ENCODE peak calls at places on chromosomes 16 and 17, in five cellular contexts. M, B, Y, Q and E are unnamed samples.

GRCh38 chr17:63911657-63912100 is 621 bp upstream of the CSHL1 start:
- DNase-seq in M (no peak), Y (peak), B (no peak), Q (peak), E (peak)

GRCh38 chr17:80986816-80987480 is 4.7 kb upstream of the CHMP6 start:
- DNase-seq in Y (no peak), M (no peak), Q (no peak), B (no peak), E (no peak)

GRCh38 chr16:11094075-11094593 is 149.8 kb downstream of the CLEC16A start:
- DNase-seq in Q (peak), M (no peak), Y (peak), B (no peak), E (peak)

GRCh38 chr17:79006794-79007503 is 2.6 kb downstream of the CANT1 start:
- DNase-seq in B (no peak), Y (no peak), M (no peak), Q (no peak), E (no peak)

GRCh38 chr17:15213381-15214087 is 51.6 kb downstream of the PMP22 start:
- DNase-seq in M (no peak), Q (peak), Y (peak), B (no peak), E (no peak)

GRCh38 chr17:21253646-21254441 is 634 bp upstream of the NATD1 start:
- DNase-seq in Q (no peak), M (no peak), B (no peak), Y (no peak), E (no peak)

GRCh38 chr17:8489841-8490240 is 54.2 kb downstream of the NDEL1 start:
- DNase-seq in Y (no peak), Q (peak), M (no peak), B (no peak), E (no peak)

GRCh38 chr16:71230122-71230845 is at the start of gene HYDIN:
- DNase-seq in M (no peak), Y (peak), B (no peak), Q (peak), E (no peak)

GRCh38 chr16:70453891-70454220 is 539 bp upstream of the FCSK start:
- DNase-seq in Q (no peak), Y (no peak), M (no peak), B (no peak), E (no peak)

GRCh38 chr17:70169707-70170597 is 620 bp downstream of the KCNJ2 start:
- DNase-seq in M (no peak), Y (peak), Q (peak), B (no peak), E (no peak)

GRCh38 chr16:2042666-2043295 is 4.9 kb downstream of the NTHL1 start:
- DNase-seq in M (no peak), B (no peak), Y (no peak), Q (no peak), E (no peak)

GRCh38 chr17:78120971-78121800 is 7.4 kb downstream of the TMC6 start:
- DNase-seq in Y (no peak), Q (no peak), M (no peak), B (no peak), E (no peak)

GRCh38 chr17:6420173-6420641 is 14.7 kb downstream of the AIPL1 start:
- DNase-seq in Y (no peak), Q (peak), B (no peak), M (no peak), E (no peak)

GRCh38 chr17:32495347-32496253 is 8.8 kb downstream of the CDK5R1 start:
- DNase-seq in B (no peak), Q (peak), Y (peak), M (no peak), E (no peak)

GRCh38 chr17:69448431-69449102 is 34.1 kb downstream of the MAP2K6 start:
- DNase-seq in Q (no peak), Y (no peak), M (no peak), B (no peak), E (no peak)

GRCh38 chr16:73878616-73879015 is 418.0 kb upstream of the PSMD7 start:
- DNase-seq in M (no peak), Q (peak), Y (peak), B (peak), E (peak)

GRCh38 chr16:66335704-66336329 is 30.7 kb upstream of the CDH5 start:
- DNase-seq in Q (peak), Y (peak), M (no peak), B (no peak), E (no peak)

GRCh38 chr17:77996256-77996655 is 37.8 kb downstream of the TNRC6C start:
- DNase-seq in Q (no peak), M (no peak), B (no peak), Y (no peak), E (no peak)

GRCh38 chr16:10988164-10988803 is 43.9 kb downstream of the CLEC16A start:
- DNase-seq in B (no peak), Y (no peak), Q (no peak), M (no peak), E (peak)

GRCh38 chr16:19885456-19886060 is 910 bp upstream of the GPRC5B start:
- DNase-seq in Y (no peak), Q (no peak), B (no peak), M (no peak), E (no peak)

GRCh38 chr17:5413682-5414081 is 5.8 kb downstream of the NUP88 start:
- DNase-seq in B (peak), M (no peak), Q (peak), Y (peak), E (no peak)

GRCh38 chr17:57972151-57972550 is 15.9 kb downstream of the VEZF1 start:
- DNase-seq in M (no peak), Q (no peak), Y (no peak), B (no peak), E (no peak)

GRCh38 chr17:10099051-10099571 is 99.3 kb downstream of the GAS7 start:
- DNase-seq in M (peak), B (peak), Q (peak), Y (peak), E (no peak)

GRCh38 chr16:48450367-48450766 is 65.2 kb upstream of the SIAH1 start:
- DNase-seq in B (no peak), Q (peak), M (no peak), Y (peak), E (no peak)

GRCh38 chr17:63552211-63552610 is 1.9 kb downstream of the DCAF7 start:
- DNase-seq in M (no peak), Q (peak), Y (peak), B (no peak), E (no peak)

GRCh38 chr16:49350265-49351103 is 23.1 kb upstream of the C16orf78 start:
- DNase-seq in Q (peak), M (no peak), Y (peak), B (no peak), E (peak)

DNA sequence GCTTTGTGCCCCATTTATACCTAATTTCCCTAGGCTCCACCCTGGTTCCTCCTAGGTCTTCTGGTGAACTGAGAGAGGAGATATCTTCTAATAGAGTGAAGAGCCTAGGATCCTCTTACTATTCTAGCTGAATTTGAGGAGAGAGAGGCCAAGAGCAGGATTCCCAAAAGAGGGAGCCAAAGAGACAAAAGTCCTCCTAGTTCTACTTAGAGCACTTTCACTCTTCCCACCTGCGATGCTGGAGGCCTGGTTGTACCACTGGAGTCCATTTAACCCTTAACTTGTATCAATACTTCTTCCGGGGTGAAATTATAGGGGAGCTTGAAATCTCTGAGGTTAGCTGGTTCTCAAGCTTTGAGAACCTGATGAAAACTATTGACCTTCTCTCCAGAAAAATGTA is 3.4 kb upstream of the SSH2 start:
- DNase-seq in Y (peak), M (no peak), Q (peak), B (no peak), E (no peak)
- TF ChIP-seq CTCF in Y (peak), M (no peak), Q (peak), B (peak), E (no peak)

GRCh38 chr17:61409301-61410099 is 9.9 kb downstream of the TBX2 start:
- DNase-seq in B (no peak), M (peak), Y (peak), Q (peak), E (peak)

GRCh38 chr17:61411944-61412859 is 12.6 kb downstream of the TBX2 start:
- DNase-seq in B (no peak), Y (peak), Q (peak), M (peak), E (peak)

GRCh38 chr17:61411114-61411943 is 11.7 kb downstream of the TBX2 start:
- DNase-seq in Y (peak), Q (peak), B (no peak), M (peak), E (peak)

GRCh38 chr17:61410100-61410551 is 10.5 kb downstream of the TBX2 start:
- DNase-seq in B (no peak), Q (no peak), M (no peak), Y (no peak), E (no peak)

DNA sequence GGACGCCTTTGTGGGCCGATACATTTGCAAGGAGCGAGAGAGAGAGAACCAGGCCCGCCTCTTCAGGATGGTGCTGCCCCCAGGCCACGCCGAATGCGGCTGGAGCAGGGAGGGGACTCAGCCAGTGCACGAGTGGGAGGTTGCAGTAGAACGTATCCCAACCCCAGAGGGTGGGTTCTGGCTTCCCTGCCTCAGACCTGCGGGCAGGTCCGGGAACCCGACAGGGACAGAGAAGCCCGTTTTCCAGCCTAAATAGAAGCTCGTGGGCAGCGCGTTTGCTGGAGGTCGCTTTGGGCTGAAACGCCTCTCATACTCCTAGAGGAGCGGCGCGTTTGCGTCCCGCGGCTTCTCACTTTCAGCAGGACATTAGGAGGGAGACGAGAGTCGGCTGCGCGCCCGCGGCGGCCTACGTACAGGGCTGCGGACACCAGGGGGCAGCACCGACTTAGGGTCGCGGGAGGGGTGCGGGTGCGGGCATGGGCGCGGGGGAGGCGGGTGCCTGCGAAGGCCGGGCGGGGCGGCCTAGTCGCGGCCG is 11.0 kb downstream of the TBX2 start:
- DNase-seq in M (peak), Q (peak), Y (peak), B (no peak), E (peak)
- TF ChIP-seq CTCF in M (peak), Q (peak), Y (peak), B (peak), E (peak)

GRCh38 chr16:85027968-85028637 is 508 bp downstream of the KIAA0513 start:
- DNase-seq in B (no peak), M (no peak), Y (no peak), Q (no peak), E (no peak)

GRCh38 chr16:85025781-85026653 is 1.6 kb upstream of the KIAA0513 start:
- DNase-seq in Q (no peak), Y (no peak), B (no peak), M (no peak), E (no peak)

GRCh38 chr16:85026696-85027095 is 899 bp upstream of the KIAA0513 start:
- DNase-seq in Q (no peak), Y (no peak), B (no peak), M (no peak), E (no peak)

GRCh38 chr16:85028638-85029412 is 1.2 kb downstream of the KIAA0513 start:
- DNase-seq in B (no peak), M (no peak), Q (peak), Y (peak), E (peak)

DNA sequence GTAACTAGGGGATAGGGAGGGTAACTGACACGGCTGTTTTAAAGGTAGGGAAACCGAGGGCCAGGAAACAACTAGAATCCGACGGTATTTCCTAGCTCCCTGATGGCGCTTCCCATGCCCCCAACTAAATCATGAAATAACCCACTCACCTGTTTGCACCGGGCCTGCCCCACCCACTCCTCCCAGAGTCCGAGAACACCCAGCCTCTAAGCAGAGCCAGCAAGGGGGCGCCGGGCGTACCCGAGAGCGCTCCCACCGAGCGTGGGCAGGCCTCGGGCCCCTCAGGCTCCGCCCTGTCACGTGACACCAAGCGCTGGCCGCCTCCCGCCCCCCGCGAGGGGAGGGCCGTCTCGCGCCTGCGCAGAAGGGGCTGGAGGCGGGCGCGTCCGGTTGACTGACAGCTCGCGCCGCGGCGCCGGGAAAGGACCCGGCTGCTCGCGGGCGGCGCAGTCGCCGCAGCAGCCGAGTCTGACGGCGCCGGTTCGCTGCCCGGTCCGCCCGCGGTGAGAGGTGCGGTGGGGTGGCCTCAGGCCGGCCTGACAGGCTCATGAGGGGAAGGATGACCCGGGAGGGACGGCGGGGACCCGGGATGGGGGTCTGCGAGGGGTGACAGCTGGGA is at the start of gene KIAA0513:
- DNase-seq in Y (peak), B (peak), Q (peak), M (peak), E (peak)
- TF ChIP-seq CTCF in Y (peak), B (peak), Q (peak), M (no peak), E (peak)

GRCh38 chr17:18855831-18856624 is 1.9 kb upstream of the PRPSAP2 start:
- DNase-seq in Q (peak), M (peak), B (peak), Y (peak), E (peak)

GRCh38 chr17:18854956-18855355 is 3.0 kb upstream of the PRPSAP2 start:
- DNase-seq in M (peak), Y (no peak), Q (no peak), B (no peak), E (no peak)

GRCh38 chr17:18850679-18851078 is 7.3 kb upstream of the PRPSAP2 start:
- DNase-seq in Q (no peak), M (no peak), Y (no peak), B (no peak), E (no peak)

GRCh38 chr17:18851206-18851605 is 6.7 kb upstream of the PRPSAP2 start:
- DNase-seq in M (no peak), Y (no peak), B (no peak), Q (no peak), E (no peak)
- TF ChIP-seq CTCF in M (no peak), Y (no peak), B (no peak), Q (no peak), E (no peak)

DNA sequence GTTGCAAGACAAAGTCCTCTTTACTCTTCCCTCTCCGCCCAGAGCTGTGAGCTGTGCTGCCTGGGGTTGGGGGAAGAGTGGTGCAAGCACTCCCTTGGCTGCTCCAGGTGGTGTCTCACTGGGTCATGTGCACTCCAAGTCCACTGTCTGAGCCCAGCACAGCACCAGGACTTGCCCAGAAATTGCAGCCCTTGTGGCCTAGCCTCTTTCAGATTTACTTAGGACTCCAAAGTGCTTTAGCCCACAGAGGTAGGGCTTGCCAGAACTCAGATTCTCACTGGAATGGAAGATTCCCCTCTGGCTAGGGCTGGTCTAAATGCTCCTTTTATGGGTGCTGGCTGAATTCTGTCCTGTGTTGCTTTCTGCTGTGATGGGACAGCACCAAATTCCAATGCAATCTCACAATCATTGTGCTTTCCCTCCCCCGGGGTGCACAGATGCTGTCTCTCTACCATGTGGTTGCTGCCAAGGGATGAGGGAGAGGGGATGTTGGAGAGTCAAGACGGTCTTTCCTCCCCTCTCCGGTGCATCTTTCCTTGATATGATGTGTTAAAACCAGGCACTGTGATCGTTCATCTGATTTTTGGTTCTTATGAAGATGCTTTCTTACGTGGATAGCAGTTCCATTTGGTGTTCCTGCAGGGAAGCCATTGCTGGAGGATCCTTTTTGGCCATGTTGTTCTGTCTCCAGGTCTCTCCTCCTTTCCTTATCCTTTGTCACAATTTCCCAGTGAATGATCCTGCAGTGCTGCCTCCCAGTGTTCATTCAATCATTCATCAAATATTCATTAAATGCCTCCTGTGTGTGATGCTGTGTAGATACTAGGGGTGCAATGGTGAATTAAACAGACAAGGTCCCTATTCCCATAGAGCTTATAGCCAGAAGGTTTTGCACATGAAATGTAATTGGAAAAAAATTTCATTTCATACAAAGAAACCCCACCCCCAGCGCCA is 216.3 kb downstream of the SPECC1 start:
- DNase-seq in B (no peak), M (no peak), Y (peak), Q (no peak), E (no peak)
- TF ChIP-seq CTCF in B (peak), M (no peak), Y (no peak), Q (peak), E (no peak)

DNA sequence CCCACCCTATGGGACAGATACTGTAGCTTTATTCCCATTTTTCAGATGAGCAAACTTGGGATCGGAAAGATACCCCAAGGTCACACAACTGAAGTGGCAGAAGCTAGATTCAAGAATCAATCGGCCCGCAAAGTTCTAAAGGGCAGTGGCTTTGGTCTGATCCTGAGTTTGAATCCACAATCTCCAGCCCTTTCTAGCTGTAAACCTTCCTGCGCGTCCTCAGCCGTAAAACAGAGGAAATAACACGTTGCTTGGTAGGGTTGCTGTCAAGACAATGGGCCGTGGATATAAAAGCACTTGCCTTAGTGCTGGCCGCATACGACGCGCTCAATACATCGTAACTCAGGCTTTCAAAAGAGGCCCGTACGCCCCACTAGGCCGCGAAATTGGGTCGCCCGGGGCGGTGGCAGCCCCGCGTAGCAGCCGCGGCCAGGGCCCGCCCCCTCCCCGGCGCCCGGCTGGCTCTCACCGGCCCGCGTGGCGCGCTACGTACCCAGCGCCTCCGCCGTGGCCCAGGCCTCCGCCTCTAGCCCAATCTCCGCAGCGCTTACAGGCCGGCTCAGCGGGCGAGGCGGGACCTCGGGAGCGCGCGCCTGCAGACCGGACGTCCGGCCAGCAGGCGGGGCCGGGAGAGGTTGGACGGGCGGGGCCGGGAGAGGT is at the start of gene DCAKD:
- DNase-seq in Q (peak), B (peak), Y (peak), M (peak), E (peak)
- TF ChIP-seq CTCF in Q (no peak), B (no peak), Y (no peak), M (no peak), E (no peak)